ENCODE peak calls at places on chromosomes 2 and 18, in four cellular contexts. P is IMR-90, J is H9, D is endothelial cell of umbilical vein. O is an unnamed sample.

GRCh38 chr2:23492337-23492675 is 107.3 kb downstream of the KLHL29 start:
- DNase-seq in P (no peak), J (no peak), D (no peak), O (no peak)

GRCh38 chr2:219628986-219629901 is 1.8 kb downstream of the SLC4A3 start:
- DNase-seq in J (no peak), D (no peak), P (no peak), O (no peak)

GRCh38 chr2:64626146-64626809 is 27.4 kb downstream of the SERTAD2 start:
- DNase-seq in J (no peak), D (no peak), P (no peak), O (no peak)

GRCh38 chr18:63141777-63142176 is 177.8 kb downstream of the BCL2 start:
- DNase-seq in D (no peak), P (no peak), J (no peak), O (no peak)

GRCh38 chr2:160221391-160222276 is 21.6 kb upstream of the ITGB6 start:
- DNase-seq in J (no peak), D (peak; percentile 38), P (peak; percentile 64), O (no peak)

GRCh38 chr2:236550701-236551465 is 18.7 kb upstream of the ACKR3 start:
- DNase-seq in J (no peak), D (no peak), P (no peak), O (peak; percentile 28)

GRCh38 chr2:241107384-241107783 is 5.3 kb upstream of the MTERF4 start:
- DNase-seq in P (no peak), J (no peak), D (no peak), O (peak; percentile 24)

GRCh38 chr2:208320686-208321085 is 54.6 kb downstream of the PIKFYVE start:
- DNase-seq in P (no peak), J (no peak), D (no peak), O (no peak)

GRCh38 chr2:46229134-46230063 is 67.8 kb upstream of the EPAS1 start:
- DNase-seq in P (peak; percentile 20), J (peak; percentile 66), D (no peak), O (peak; percentile 84)

GRCh38 chr2:46816151-46816845 is 99.3 kb downstream of the MCFD2 start:
- DNase-seq in D (no peak), J (no peak), P (no peak), O (peak; percentile 42)

GRCh38 chr18:62973689-62974088 is 258.3 kb downstream of the PHLPP1 start:
- DNase-seq in D (no peak), J (no peak), P (no peak), O (no peak)

GRCh38 chr2:239149501-239149900 is 251.3 kb downstream of the HDAC4 start:
- DNase-seq in D (no peak), J (peak; percentile 21), P (no peak), O (no peak)

GRCh38 chr18:457120-457519 is 43.4 kb downstream of the COLEC12 start:
- DNase-seq in P (peak; percentile 70), J (no peak), D (peak; percentile 80), O (peak; percentile 59)

GRCh38 chr18:64219511-64219910 is 70.6 kb upstream of the LINC00305 start:
- DNase-seq in D (no peak), J (no peak), P (no peak), O (no peak)

GRCh38 chr2:233350708-233351107 is 3.6 kb upstream of the DGKD start:
- DNase-seq in J (no peak), P (peak; percentile 90), D (peak; percentile 70), O (no peak)

GRCh38 chr18:9919564-9920232 is 5.9 kb downstream of the VAPA start:
- DNase-seq in J (no peak), D (no peak), P (no peak), O (no peak)

GRCh38 chr2:189751080-189751658 is 11.4 kb downstream of the OSGEPL1 start:
- DNase-seq in J (peak; percentile 32), P (peak; percentile 25), D (peak; percentile 40), O (peak; percentile 79)

GRCh38 chr2:156470975-156471583 is 34.9 kb downstream of the GPD2 start:
- DNase-seq in D (peak; percentile 26), P (no peak), J (no peak), O (no peak)

GRCh38 chr2:69831354-69831905 is 2.0 kb downstream of the GMCL1 start:
- DNase-seq in J (no peak), P (no peak), D (no peak), O (no peak)

GRCh38 chr2:186031229-186031628 is 292.6 kb downstream of the FSIP2 start:
- DNase-seq in P (no peak), J (no peak), D (no peak), O (no peak)

GRCh38 chr2:41853427-41854191 is 194.2 kb upstream of the PKDCC start:
- DNase-seq in D (peak; percentile 53), P (peak; percentile 65), J (peak; percentile 54), O (peak; percentile 87)

GRCh38 chr2:163717474-163717873 is 18.3 kb downstream of the FIGN start:
- DNase-seq in J (no peak), D (no peak), P (no peak), O (no peak)

GRCh38 chr2:72271766-72272615 is 124.3 kb upstream of the CYP26B1 start:
- DNase-seq in P (no peak), D (peak; percentile 90), J (no peak), O (no peak)

GRCh38 chr2:209321076-209321475 is 102.8 kb upstream of the MAP2 start:
- DNase-seq in J (no peak), D (no peak), P (peak; percentile 41), O (no peak)

GRCh38 chr2:128809256-128809636 is 490.6 kb upstream of the HS6ST1 start:
- DNase-seq in D (no peak), J (no peak), P (peak; percentile 23), O (no peak)

GRCh38 chr2:132645943-132646804 is 23.8 kb downstream of the LYPD1 start:
- DNase-seq in P (no peak), D (no peak), J (no peak), O (no peak)

GRCh38 chr2:57291209-57291608 is 755.4 kb upstream of the VRK2 start:
- DNase-seq in D (peak; percentile 11), P (no peak), J (no peak), O (peak; percentile 46)

GRCh38 chr2:120863661-120864320 is 128.1 kb downstream of the GLI2 start:
- DNase-seq in P (peak; percentile 67), D (no peak), J (no peak), O (peak; percentile 47)

GRCh38 chr2:158079672-158080071 is 22.0 kb upstream of the UPP2 start:
- DNase-seq in P (peak; percentile 16), J (no peak), D (peak; percentile 2), O (no peak)

GRCh38 chr2:25314514-25315315 is 27.0 kb downstream of the DNMT3A start:
- DNase-seq in J (peak; percentile 91), P (peak; percentile 29), D (peak; percentile 53), O (peak; percentile 93)

GRCh38 chr2:179441551-179441950 is 176.9 kb upstream of the SESTD1 start:
- DNase-seq in D (no peak), P (no peak), J (no peak), O (no peak)

GRCh38 chr2:217465136-217465535 is 537.7 kb downstream of the TNS1 start:
- DNase-seq in P (no peak), D (no peak), J (no peak), O (no peak)

GRCh38 chr2:217160978-217161973 is 301.4 kb upstream of the TNP1 start:
- DNase-seq in P (no peak), J (no peak), D (peak; percentile 93), O (no peak)

GRCh38 chr18:75408554-75409506 is 18.7 kb downstream of the SMIM21 start:
- DNase-seq in P (peak; percentile 100), D (peak; percentile 3), J (no peak), O (no peak)

GRCh38 chr2:234550511-234551107 is 53.7 kb upstream of the ARL4C start:
- DNase-seq in P (peak; percentile 86), D (peak; percentile 76), J (peak; percentile 82), O (peak; percentile 90)

GRCh38 chr2:232327089-232328037 is 51.2 kb upstream of the ALPP start:
- DNase-seq in J (peak; percentile 91), P (peak; percentile 50), D (peak; percentile 73), O (peak; percentile 98)

GRCh38 chr2:205386109-205386508 is 296.2 kb upstream of the NRP2 start:
- DNase-seq in P (no peak), D (no peak), J (no peak), O (no peak)

GRCh38 chr18:2903006-2903405 is 56.2 kb downstream of the EMILIN2 start:
- DNase-seq in J (no peak), D (peak; percentile 19), P (peak; percentile 61), O (no peak)

GRCh38 chr18:37565985-37566478 is 434 bp upstream of the CELF4 start:
- DNase-seq in D (no peak), J (peak; percentile 60), P (peak; percentile 5), O (peak; percentile 81)

GRCh38 chr18:37564796-37565137 is 831 bp downstream of the CELF4 start:
- DNase-seq in D (peak; percentile 19), P (peak; percentile 21), J (peak; percentile 82), O (peak; percentile 95)

GRCh38 chr18:37566479-37567060 is 972 bp upstream of the CELF4 start:
- DNase-seq in D (no peak), P (no peak), J (no peak), O (peak; percentile 63)

GRCh38 chr18:37563810-37564511 is 1.6 kb downstream of the CELF4 start:
- DNase-seq in D (no peak), P (no peak), J (no peak), O (no peak)

GRCh38 chr18:37565138-37565984 is at the start of gene CELF4:
- DNase-seq in P (no peak), D (peak; percentile 5), J (no peak), O (no peak)
- H3K27me3 ChIP-seq in P (peaks cover 46% of the 10 kb centered on the region), D (peaks cover 50% of the 10 kb centered on the region), J (peaks cover 40% of the 10 kb centered on the region), O (peaks cover 93% of the 10 kb centered on the region)

DNA sequence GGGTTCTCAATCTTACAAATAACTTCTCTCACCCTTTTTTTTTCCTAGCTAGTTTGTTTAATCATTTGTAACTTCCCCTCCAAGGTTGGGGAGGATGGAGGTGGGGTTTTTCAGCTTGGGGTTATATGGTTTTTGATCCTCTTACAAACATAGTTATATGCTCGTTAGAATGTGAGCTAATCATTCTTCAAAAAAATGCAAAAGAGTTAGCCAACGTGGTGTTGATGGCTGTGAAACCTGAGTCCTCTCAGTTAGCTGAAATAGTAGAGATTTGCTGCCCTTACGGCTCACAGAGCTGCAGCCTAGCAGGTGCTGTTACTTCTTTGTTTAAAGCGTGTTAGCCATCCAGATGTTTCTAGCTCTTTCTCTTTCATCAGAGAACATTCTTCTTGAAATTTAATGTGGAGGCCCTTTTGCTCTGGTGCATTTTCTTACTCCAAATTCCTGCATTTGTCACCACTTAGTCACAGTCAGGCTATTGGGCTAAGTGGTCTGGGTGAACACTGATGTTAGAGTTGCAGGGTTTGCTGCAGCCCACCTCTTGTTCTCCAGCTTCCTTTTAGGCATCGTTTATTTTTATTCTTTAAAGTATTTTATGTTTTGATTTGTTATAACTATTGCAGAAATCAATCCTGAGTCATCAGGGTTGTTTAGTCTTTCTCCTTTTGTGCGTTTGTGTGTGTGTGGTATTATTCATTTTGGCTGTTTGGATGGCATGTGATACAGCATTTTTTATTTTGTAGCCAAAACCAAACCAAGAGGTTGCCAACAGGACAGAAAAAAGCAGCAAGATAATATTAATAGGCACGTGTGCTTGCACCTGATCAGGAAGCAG is 41.1 kb downstream of the LIMS1 start:
- DNase-seq in D (no peak), J (no peak), P (peak; percentile 95), O (no peak)
- H3K9ac ChIP-seq in D (no peak overlapping the region), J (no peak overlapping the region), P (no peak overlapping the region), O (no peak overlapping the region)

GRCh38 chr2:62747876-62748275 is 42.4 kb downstream of the EHBP1 start:
- DNase-seq in D (no peak), J (no peak), P (no peak), O (no peak)
- H3K27me3 ChIP-seq in D (no peaks in the 10 kb centered on the region), J (no peaks in the 10 kb centered on the region), P (no peaks in the 10 kb centered on the region), O (no peaks in the 10 kb centered on the region)

DNA sequence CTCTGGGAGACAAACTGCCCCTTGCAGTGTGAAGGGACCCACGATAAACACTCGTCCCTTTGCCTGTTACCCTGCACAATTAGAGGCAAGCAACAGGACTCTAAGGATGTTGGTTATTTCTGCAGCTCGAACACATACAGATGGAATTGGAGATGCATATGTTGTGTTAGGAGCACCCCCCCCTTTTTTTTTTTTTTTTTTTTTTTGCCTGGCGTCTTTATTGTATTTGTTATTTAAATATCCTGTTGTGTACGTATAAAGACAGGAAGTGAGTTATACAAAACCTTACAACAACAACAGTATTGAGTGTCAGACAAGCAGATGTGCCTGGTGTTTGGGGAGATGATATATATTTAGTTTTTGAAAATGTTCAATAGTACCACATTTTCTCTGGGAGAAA is 23.0 kb upstream of the ZNF516 start:
- DNase-seq in P (peak; percentile 32), D (peak; percentile 14), J (no peak), O (no peak)
- H3K9ac ChIP-seq in P (peak overlapping the region; percentile 81), D (no peak overlapping the region), J (peak overlapping the region; percentile 39), O (no peak overlapping the region)

O was measured in endodermal cell.